ENCODE peak calls at places on chromosomes 11 and 22, in ten cellular contexts. C is DMS 273 treated with DMSO at 0.1 percent for 48 hours; A is NCI-H1417; G is HCEC 1CT; Q is mesendoderm; T is mucosa of gallbladder; P is left ventricle myocardium inferior; I is activated T-cell treated with anti-CD3 and anti-CD28 coated beads for 1 hour; X is stimulated activated CD4-positive, alpha-beta T cell treated with anti-CD3 and anti-CD28 coated beads, Interleukin-1b, Interleukin-23, amount 100 ng/mL, for 4 hours; S is ovary. Z is an unnamed sample.

GRCh38 chr11:10373340-10373739 is 68.5 kb downstream of the ADM start:
- DNase-seq in T (no peak), P (no peak), A (peak; percentile 84), Q (no peak), X (no peak), I (no peak), C (no peak), G (peak; percentile 56), S (no peak), Z (no peak)

GRCh38 chr11:102883132-102883531 is 8.3 kb upstream of the MMP12 start:
- DNase-seq in A (no peak), Q (no peak), T (no peak), X (no peak), I (no peak), P (no peak), G (no peak), C (no peak), S (no peak), Z (no peak)

GRCh38 chr11:97610000-97610399 is 1220.2 kb downstream of the JRKL start:
- DNase-seq in A (no peak), T (no peak), I (no peak), S (no peak), G (no peak), C (no peak), P (no peak), X (no peak), Q (peak; percentile 39), Z (no peak)

GRCh38 chr11:20541503-20541902 is 57.9 kb upstream of the SLC6A5 start:
- DNase-seq in A (no peak), P (no peak), S (no peak), Q (no peak), I (no peak), C (no peak), T (no peak), G (no peak), X (no peak), Z (no peak)

GRCh38 chr22:26975381-26975780 is 318.0 kb downstream of the MIAT start:
- DNase-seq in X (no peak), P (no peak), C (no peak), T (no peak), A (no peak), S (no peak), I (no peak), Q (no peak), G (no peak), Z (no peak)

GRCh38 chr11:296206-296975 is 2.9 kb downstream of the IFITM5 start:
- DNase-seq in G (no peak), I (no peak), X (no peak), T (no peak), S (no peak), Q (no peak), P (peak; percentile 11), A (no peak), C (no peak), Z (peak; percentile 18)

GRCh38 chr22:24845036-24845918 is 39.3 kb downstream of the SGSM1 start:
- DNase-seq in X (no peak), Q (no peak), C (no peak), A (no peak), I (no peak), P (no peak), G (peak; percentile 21), T (no peak), S (peak; percentile 23), Z (no peak)

GRCh38 chr11:76579047-76579751 is 91.3 kb downstream of the LRRC32 start:
- DNase-seq in G (no peak), S (peak; percentile 46), P (peak; percentile 63), C (no peak), I (no peak), Q (peak; percentile 61), A (no peak), T (peak; percentile 53), X (no peak), Z (no peak)

GRCh38 chr11:78796956-78797355 is 222.3 kb upstream of the NARS2 start:
- DNase-seq in A (no peak), S (no peak), Q (no peak), I (no peak), P (no peak), C (no peak), T (no peak), X (no peak), G (peak; percentile 78), Z (no peak)

GRCh38 chr11:12042215-12042676 is 33.8 kb upstream of the DKK3 start:
- DNase-seq in G (peak; percentile 99), Q (peak; percentile 84), P (no peak), T (no peak), C (no peak), A (no peak), X (no peak), I (no peak), S (no peak), Z (no peak)

GRCh38 chr11:134228625-134229024 is 4.2 kb downstream of the VPS26B start:
- DNase-seq in T (no peak), X (no peak), S (no peak), I (no peak), A (no peak), C (no peak), Q (no peak), G (no peak), P (no peak), Z (peak; percentile 19)

GRCh38 chr11:117273550-117274289 is 17.4 kb upstream of the BACE1-AS start:
- DNase-seq in Q (peak; percentile 90), P (no peak), C (no peak), T (no peak), I (no peak), G (peak; percentile 78), S (no peak), X (no peak), A (no peak), Z (no peak)

GRCh38 chr11:2662024-2662312 is 37.8 kb downstream of the KCNQ1OT1 start:
- DNase-seq in T (no peak), X (no peak), A (no peak), C (no peak), P (no peak), S (no peak), Q (no peak), G (no peak), I (no peak), Z (no peak)

GRCh38 chr11:76663461-76663760 is 7.1 kb downstream of the LRRC32 start:
- DNase-seq in X (no peak), I (no peak), S (no peak), Q (no peak), A (no peak), G (no peak), C (no peak), P (no peak), T (no peak), Z (no peak)

GRCh38 chr22:46613606-46613997 is 6.6 kb upstream of the GRAMD4 start:
- DNase-seq in I (no peak), G (no peak), Q (peak; percentile 38), X (peak; percentile 11), S (no peak), T (no peak), C (no peak), A (no peak), P (no peak), Z (no peak)

GRCh38 chr11:82996966-82997606 is 74.6 kb downstream of the RAB30 start:
- DNase-seq in P (no peak), S (no peak), X (no peak), G (no peak), A (no peak), Q (no peak), I (no peak), C (no peak), T (no peak), Z (no peak)

GRCh38 chr11:130272336-130272735 is 42.4 kb downstream of the ZBTB44 start:
- DNase-seq in Q (no peak), P (no peak), T (no peak), X (no peak), I (no peak), G (no peak), C (no peak), A (no peak), S (no peak), Z (no peak)

GRCh38 chr22:44532466-44533025 is 34.5 kb upstream of the RTL6 start:
- DNase-seq in C (no peak), X (no peak), Q (no peak), P (no peak), I (no peak), G (no peak), S (no peak), T (no peak), A (peak; percentile 82), Z (no peak)

GRCh38 chr11:45646275-45646970 is 19.0 kb downstream of the CHST1 start:
- DNase-seq in T (no peak), P (no peak), G (no peak), C (no peak), I (no peak), A (no peak), X (no peak), Q (peak; percentile 48), S (no peak), Z (no peak)

GRCh38 chr11:20518323-20518834 is 81.0 kb upstream of the SLC6A5 start:
- DNase-seq in T (no peak), X (no peak), A (no peak), P (no peak), G (no peak), Q (no peak), I (no peak), C (no peak), S (no peak), Z (no peak)

GRCh38 chr11:44980533-44981427 is 30.1 kb upstream of the TP53I11 start:
- DNase-seq in P (no peak), Q (no peak), X (no peak), S (no peak), G (no peak), T (no peak), A (no peak), I (no peak), C (no peak), Z (no peak)

GRCh38 chr11:118529584-118530175 is 1.3 kb upstream of the TMEM25 start:
- DNase-seq in Q (peak; percentile 66), S (no peak), T (no peak), A (no peak), I (no peak), G (no peak), P (no peak), C (no peak), X (no peak), Z (no peak)

GRCh38 chr11:65917434-65918210 is 1.2 kb downstream of the C11orf68 start:
- DNase-seq in S (no peak), A (no peak), X (no peak), C (no peak), I (no peak), P (no peak), G (no peak), Q (no peak), T (no peak), Z (no peak)

GRCh38 chr22:44293034-44293433 is 19.7 kb downstream of the SHISAL1 start:
- DNase-seq in C (no peak), T (no peak), A (no peak), P (no peak), Q (no peak), I (no peak), S (no peak), G (no peak), X (no peak), Z (no peak)

Z was measured in CD8-positive, alpha-beta T cell.